ENCODE peak calls at places on chromosomes 5 and 9, in eight cellular contexts. Y, E, P, Q, T, L, F and B are unnamed samples.
A peak's percentile ranks its signal among the peaks of the same experiment; 100 is the strongest.

GRCh38 chr5:105573575-105573974 is 2011.0 kb upstream of the NUDT12 start:
- DNase-seq in Q (no peak), L (no peak), P (no peak), E (no peak), Y (no peak), T (no peak), F (no peak), B (no peak)

GRCh38 chr5:40277161-40277906 is 402.4 kb upstream of the PTGER4 start:
- DNase-seq in P (no peak), Q (no peak), L (no peak), Y (no peak), E (no peak), T (no peak), F (no peak), B (no peak)

GRCh38 chr5:139659673-139660072 is 11.5 kb downstream of the CXXC5 start:
- DNase-seq in Q (no peak), L (no peak), P (no peak), Y (no peak), E (no peak), F (no peak), T (no peak), B (peak; percentile 80)

GRCh38 chr9:12956805-12957204 is 182.0 kb downstream of the LURAP1L start:
- DNase-seq in Q (no peak), L (peak; percentile 45), F (no peak), Y (no peak), T (no peak), E (no peak), P (no peak), B (peak; percentile 54)

GRCh38 chr5:54460181-54460919 is 4.9 kb downstream of the HSPB3 start:
- DNase-seq in Q (no peak), L (peak; percentile 25), Y (no peak), T (no peak), F (no peak), P (no peak), E (no peak), B (no peak)

GRCh38 chr9:114559830-114560520 is 27.6 kb upstream of the ATP6V1G1 start:
- DNase-seq in L (no peak), Q (no peak), Y (no peak), E (no peak), F (no peak), T (no peak), P (no peak), B (no peak)

GRCh38 chr5:55855509-55855908 is 4.4 kb downstream of the IL31RA start:
- DNase-seq in Y (no peak), Q (no peak), E (no peak), F (no peak), L (peak; percentile 47), T (no peak), P (no peak), B (peak; percentile 37)

GRCh38 chr9:130356033-130356432 is 88.7 kb upstream of the ASS1 start:
- DNase-seq in P (no peak), F (no peak), E (no peak), T (no peak), Y (no peak), Q (no peak), L (no peak), B (no peak)

GRCh38 chr5:5314626-5315025 is 107.9 kb upstream of the ICE1 start:
- DNase-seq in Y (no peak), Q (no peak), E (no peak), T (no peak), P (no peak), L (no peak), F (no peak), B (no peak)

GRCh38 chr5:5315068-5315835 is 107.2 kb upstream of the ICE1 start:
- DNase-seq in E (no peak), P (no peak), Q (no peak), F (no peak), L (no peak), Y (no peak), T (no peak), B (no peak)

GRCh38 chr5:5314166-5314565 is 108.3 kb upstream of the ICE1 start:
- DNase-seq in P (no peak), L (no peak), E (no peak), Q (no peak), T (no peak), Y (no peak), F (no peak), B (no peak)

GRCh38 chr5:5316333-5316732 is 106.1 kb upstream of the ICE1 start:
- DNase-seq in Y (no peak), F (no peak), E (no peak), L (no peak), T (no peak), Q (no peak), P (no peak), B (no peak)

DNA sequence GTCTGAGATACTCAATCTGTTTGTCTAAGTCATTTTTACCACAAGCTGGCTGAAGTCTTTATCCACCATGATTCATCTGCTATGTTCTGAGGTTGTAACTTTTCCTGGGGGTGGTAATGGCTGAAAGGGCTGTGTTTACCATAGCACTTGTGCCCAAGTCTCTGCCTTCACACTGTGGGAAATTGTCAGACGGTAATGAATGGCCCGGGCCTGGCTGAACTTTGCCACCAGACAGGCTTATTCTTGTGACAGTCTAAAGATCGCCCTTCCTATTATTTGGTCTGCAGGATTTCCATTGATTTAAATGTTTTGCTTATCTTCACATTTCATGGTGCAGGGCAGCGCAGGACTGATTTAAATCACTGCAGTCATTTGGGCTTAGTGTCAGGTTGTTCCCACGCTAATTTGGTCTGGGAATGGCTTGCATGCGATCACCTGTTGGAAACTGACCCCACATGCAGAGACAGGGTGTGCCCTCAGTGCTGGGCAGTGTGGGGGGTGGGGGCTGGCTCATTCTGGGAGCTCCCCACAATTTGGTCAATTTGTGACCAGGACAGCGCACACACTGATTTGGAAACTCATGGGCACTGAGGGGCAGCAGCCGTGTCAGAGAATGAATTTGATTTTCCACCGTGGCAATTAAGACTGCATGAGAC is 109.3 kb upstream of the ICE1 start:
- DNase-seq in T (no peak), P (no peak), F (no peak), L (no peak), Y (no peak), E (no peak), Q (no peak), B (no peak)
- H3K27ac ChIP-seq in T (no peak overlapping the region), P (no peak overlapping the region), F (no peak overlapping the region), L (no peak overlapping the region), Y (no peak overlapping the region), E (no peak overlapping the region), Q (no peak overlapping the region), B (no peak overlapping the region)

GRCh38 chr5:3997670-3998069 is 402.0 kb downstream of the IRX1 start:
- DNase-seq in E (no peak), Y (no peak), F (no peak), P (no peak), L (no peak), T (no peak), Q (no peak), B (no peak)

GRCh38 chr5:3993856-3994473 is 398.3 kb downstream of the IRX1 start:
- DNase-seq in T (no peak), F (no peak), E (no peak), Y (no peak), Q (no peak), L (peak; percentile 9), P (no peak), B (no peak)

GRCh38 chr5:3995954-3996619 is 400.5 kb downstream of the IRX1 start:
- DNase-seq in Q (no peak), E (no peak), Y (no peak), L (no peak), P (no peak), T (no peak), F (no peak), B (no peak)

GRCh38 chr5:3996871-3997410 is 401.3 kb downstream of the IRX1 start:
- DNase-seq in T (no peak), L (no peak), P (no peak), F (no peak), Y (no peak), Q (no peak), E (no peak), B (no peak)

GRCh38 chr5:3994635-3995034 is 399.0 kb downstream of the IRX1 start:
- DNase-seq in T (no peak), P (no peak), F (no peak), Y (no peak), Q (no peak), L (peak; percentile 40), E (no peak), B (no peak)
- H3K27me3 ChIP-seq in T (no peaks in the 10 kb centered on the region), P (no peaks in the 10 kb centered on the region), F (no peaks in the 10 kb centered on the region), Y (no peaks in the 10 kb centered on the region), Q (no peaks in the 10 kb centered on the region), L (peaks cover 9% of the 10 kb centered on the region), E (no peaks in the 10 kb centered on the region), B (no peaks in the 10 kb centered on the region)

GRCh38 chr9:105632807-105633206 is 29.4 kb upstream of the TAL2 start:
- DNase-seq in E (no peak), F (no peak), Q (no peak), Y (no peak), P (no peak), T (no peak), L (no peak), B (no peak)

GRCh38 chr9:105633373-105633772 is 28.9 kb upstream of the TAL2 start:
- DNase-seq in Y (no peak), L (no peak), P (no peak), T (no peak), F (no peak), E (peak; percentile 92), Q (no peak), B (no peak)

GRCh38 chr9:105639936-105640335 is 22.3 kb upstream of the TAL2 start:
- DNase-seq in L (no peak), T (no peak), Q (no peak), P (no peak), F (no peak), E (no peak), Y (no peak), B (no peak)

GRCh38 chr9:105636331-105636730 is 25.9 kb upstream of the TAL2 start:
- DNase-seq in T (no peak), Y (no peak), P (no peak), L (no peak), Q (no peak), F (no peak), E (no peak), B (no peak)

DNA sequence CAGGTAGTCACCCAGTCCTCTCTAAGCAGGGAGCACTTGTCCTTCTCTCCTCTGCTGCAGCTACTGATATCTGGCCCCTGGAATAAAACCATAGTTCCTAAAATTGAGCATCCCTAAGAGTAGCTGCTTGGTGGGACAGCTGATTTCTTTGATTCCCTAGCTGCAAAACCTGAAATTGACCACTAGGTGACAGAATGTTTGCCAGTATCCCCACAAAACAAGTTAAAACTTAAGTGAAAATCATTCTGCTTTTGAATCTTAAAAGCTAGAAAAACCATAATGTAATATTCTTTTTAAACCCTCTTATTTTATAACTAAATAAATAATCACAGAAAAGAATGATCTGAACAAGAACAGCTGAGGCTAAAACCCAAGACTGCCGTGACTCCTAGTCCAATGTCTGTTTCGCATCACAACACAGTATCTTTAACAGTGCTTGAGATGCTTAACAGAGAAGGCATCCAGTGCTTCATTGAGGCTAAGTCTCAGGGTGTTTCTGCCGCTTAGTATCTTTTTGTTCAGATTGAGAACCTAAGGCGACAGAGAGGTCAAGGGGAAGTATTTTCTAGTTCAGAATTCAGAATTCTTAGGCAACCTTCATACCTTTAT is 24.4 kb upstream of the TAL2 start:
- DNase-seq in E (no peak), Y (no peak), T (no peak), Q (no peak), P (no peak), L (peak; percentile 7), F (no peak), B (no peak)
- TF ChIP-seq CTCF in E (peak; percentile 62), Y (peak; percentile 87), T (peak; percentile 34), Q (no peak), P (no peak), L (peak; percentile 53), F (no peak), B (peak; percentile 60)

DNA sequence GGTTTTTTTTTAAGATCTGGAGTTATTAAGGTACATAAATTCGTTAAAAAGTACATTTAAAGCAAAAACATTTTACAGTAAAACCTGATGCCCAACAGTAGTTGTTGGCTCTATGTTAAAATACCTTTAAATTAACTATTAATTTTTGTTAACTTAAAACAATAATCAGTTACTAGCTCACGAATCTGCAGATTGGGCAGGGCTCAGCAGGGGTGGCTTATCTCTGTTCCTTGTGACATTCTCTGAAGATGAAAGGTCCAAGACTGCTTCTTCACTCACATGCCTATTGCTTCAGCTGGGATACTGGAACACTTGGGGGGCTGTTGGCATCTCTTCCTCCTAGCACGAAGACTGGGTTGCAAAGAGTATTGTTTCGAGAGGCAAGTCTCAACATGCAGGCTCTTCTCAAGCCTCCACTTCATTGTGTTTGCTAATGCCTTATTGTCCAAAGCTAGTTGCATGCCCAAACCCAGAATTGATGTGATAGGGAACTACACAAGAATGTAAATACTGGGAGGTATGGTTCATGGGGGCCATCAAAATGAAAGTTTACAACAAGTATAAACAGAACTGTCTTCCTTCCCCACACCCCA is 46.6 kb downstream of the MAP3K1 start:
- DNase-seq in E (no peak), Y (no peak), Q (no peak), P (no peak), L (no peak), F (no peak), T (no peak), B (no peak)
- H3K27ac ChIP-seq in E (no peak overlapping the region), Y (no peak overlapping the region), Q (no peak overlapping the region), P (no peak overlapping the region), L (no peak overlapping the region), F (no peak overlapping the region), T (no peak overlapping the region), B (no peak overlapping the region)